ENCODE peak calls at places on chromosomes 16 and 17, in nine cellular contexts. T is adrenal gland, R is foreskin fibroblast, U is AG08396, H is frontal cortex, G is GM12864, W is progenitor cell of endocrine pancreas, K is NCI-H1092 treated with DMSO at 0.1 percent for 48 hours, B is cardiac muscle cell. M is an unnamed sample.

GRCh38 chr17:45733781-45734180 is 50.3 kb upstream of the CRHR1 start:
- DNase-seq in T (no peak), R (no peak), U (no peak), H (no peak), G (no peak), W (no peak), K (no peak), B (no peak), M (no peak)

GRCh38 chr17:14813649-14814048 is 451.5 kb downstream of the PMP22 start:
- DNase-seq in T (peak), R (no peak), U (no peak), H (no peak), G (no peak), W (no peak), K (no peak), B (peak), M (no peak)

GRCh38 chr16:17801024-17801423 is 330.3 kb upstream of the XYLT1 start:
- DNase-seq in T (no peak), R (peak), U (no peak), H (no peak), G (no peak), W (no peak), K (no peak), B (no peak), M (no peak)

GRCh38 chr17:68944435-68945035 is 10.7 kb downstream of the ABCA8 start:
- DNase-seq in T (no peak), R (no peak), U (no peak), H (no peak), G (no peak), W (no peak), K (no peak), B (no peak), M (no peak)

GRCh38 chr17:48497103-48497502 is 33.7 kb downstream of the HOXB1 start:
- DNase-seq in T (no peak), R (no peak), U (no peak), H (no peak), G (no peak), W (no peak), K (no peak), B (peak), M (no peak)

GRCh38 chr17:8841844-8842243 is 25.6 kb downstream of the PIK3R6 start:
- DNase-seq in T (no peak), R (no peak), U (no peak), H (no peak), G (no peak), W (no peak), K (no peak), B (no peak), M (no peak)

GRCh38 chr16:85735225-85735722 is 15.6 kb downstream of the C16orf74 start:
- DNase-seq in T (no peak), R (no peak), U (no peak), H (no peak), G (peak), W (no peak), K (no peak), B (no peak), M (no peak)

GRCh38 chr17:13106171-13106570 is 88.3 kb upstream of the ELAC2 start:
- DNase-seq in T (no peak), R (no peak), U (no peak), H (no peak), G (no peak), W (no peak), K (peak), B (no peak), M (no peak)

GRCh38 chr17:1647802-1648581 is 1.7 kb downstream of the RILP start:
- DNase-seq in T (no peak), R (peak), U (no peak), H (no peak), G (no peak), W (no peak), K (no peak), B (peak), M (no peak)

GRCh38 chr16:2769675-2770056 is 7.4 kb downstream of the ELOB start:
- DNase-seq in T (no peak), R (peak), U (no peak), H (no peak), G (no peak), W (no peak), K (no peak), B (peak), M (no peak)

GRCh38 chr17:62629556-62630364 is 2.3 kb downstream of the MRC2 start:
- DNase-seq in T (no peak), R (peak), U (no peak), H (no peak), G (no peak), W (no peak), K (no peak), B (peak), M (no peak)

GRCh38 chr16:71626018-71626857 is at the start of gene MARVELD3:
- DNase-seq in T (no peak), R (no peak), U (peak), H (no peak), G (no peak), W (peak), K (no peak), B (no peak), M (no peak)

GRCh38 chr16:72783716-72784320 is 264.1 kb downstream of the ZFHX3 start:
- DNase-seq in T (no peak), R (peak), U (no peak), H (no peak), G (no peak), W (no peak), K (no peak), B (peak), M (no peak)

GRCh38 chr16:68517606-68518161 is 21.4 kb upstream of the ZFP90 start:
- DNase-seq in T (no peak), R (no peak), U (no peak), H (no peak), G (no peak), W (no peak), K (no peak), B (no peak), M (no peak)

GRCh38 chr16:88194397-88195020 is 188.2 kb upstream of the ZNF469 start:
- DNase-seq in T (peak), R (peak), U (no peak), H (peak), G (no peak), W (no peak), K (peak), B (no peak), M (no peak)

GRCh38 chr16:68128577-68129305 is 43.6 kb downstream of the NFATC3 start:
- DNase-seq in T (no peak), R (peak), U (no peak), H (no peak), G (no peak), W (no peak), K (no peak), B (peak), M (no peak)

GRCh38 chr17:31319253-31319661 is 2.2 kb downstream of the EVI2A start:
- DNase-seq in T (no peak), R (no peak), U (no peak), H (no peak), G (peak), W (no peak), K (no peak), B (no peak), M (no peak)

GRCh38 chr16:26649646-26650045 is 417.1 kb upstream of the C16orf82 start:
- DNase-seq in T (no peak), R (no peak), U (no peak), H (no peak), G (no peak), W (no peak), K (peak), B (no peak), M (no peak)

GRCh38 chr16:50396770-50397525 is 28.2 kb upstream of the BRD7 start:
- DNase-seq in T (no peak), R (peak), U (no peak), H (no peak), G (no peak), W (no peak), K (no peak), B (no peak), M (no peak)

GRCh38 chr16:59907671-59908070 is 1173.6 kb upstream of the GOT2 start:
- DNase-seq in T (no peak), R (no peak), U (no peak), H (no peak), G (no peak), W (no peak), K (no peak), B (no peak), M (no peak)

GRCh38 chr17:78140169-78141051 is 5.8 kb upstream of the C17orf99 start:
- DNase-seq in T (peak), R (peak), U (peak), H (no peak), G (peak), W (peak), K (peak), B (peak), M (peak)

M was measured in NCI-H460.